ENCODE peak calls at places on chromosomes 7 and 10, in six cellular contexts. A is sigmoid colon, C is endothelial cell of umbilical vein, Z is stomach, Y is ovary, B is A549. D is an unnamed sample.

GRCh38 chr7:43077732-43078391 is 34.6 kb upstream of the HECW1 start:
- DNase-seq in Y (no peak), Z (no peak), B (no peak), C (no peak), A (no peak), D (no peak)

GRCh38 chr7:97298561-97298960 is 181.1 kb downstream of the SDHAF3 start:
- DNase-seq in B (no peak), C (no peak), A (no peak), Y (no peak), Z (no peak), D (no peak)

GRCh38 chr7:6536262-6536770 is 14.9 kb downstream of the GRID2IP start:
- DNase-seq in Y (no peak), Z (no peak), A (no peak), C (no peak), B (no peak), D (peak; percentile 28)

GRCh38 chr7:110210941-110211608 is 879.9 kb upstream of the LRRN3 start:
- DNase-seq in Y (no peak), A (no peak), C (no peak), B (no peak), Z (no peak), D (no peak)

GRCh38 chr7:74345970-74346369 is 56.8 kb downstream of the CLIP2 start:
- DNase-seq in Z (no peak), C (no peak), Y (no peak), A (no peak), B (no peak), D (no peak)

GRCh38 chr10:72846225-72846624 is 47.3 kb upstream of the OIT3 start:
- DNase-seq in B (peak; percentile 52), C (peak; percentile 32), Z (no peak), A (no peak), Y (no peak), D (no peak)

GRCh38 chr10:50653142-50653541 is 29.4 kb upstream of the SGMS1 start:
- DNase-seq in Y (no peak), C (peak; percentile 54), Z (no peak), B (no peak), A (no peak), D (no peak)

GRCh38 chr10:22631646-22632278 is 82.6 kb downstream of the PIP4K2A start:
- DNase-seq in Y (no peak), C (peak; percentile 81), A (no peak), Z (no peak), B (no peak), D (no peak)

GRCh38 chr7:2042650-2043049 is 190.1 kb downstream of the MAD1L1 start:
- DNase-seq in C (no peak), Y (peak; percentile 9), Z (no peak), A (peak; percentile 13), B (no peak), D (peak; percentile 2)

GRCh38 chr7:5470721-5471311 is 47.2 kb upstream of the TNRC18 start:
- DNase-seq in Z (no peak), A (peak; percentile 84), B (no peak), Y (peak; percentile 56), C (no peak), D (no peak)

GRCh38 chr7:862157-862556 is 14.2 kb upstream of the GET4 start:
- DNase-seq in C (no peak), B (no peak), Y (no peak), Z (no peak), A (no peak), D (no peak)

GRCh38 chr10:121590772-121591171 is 7.5 kb downstream of the FGFR2 start:
- DNase-seq in Y (no peak), B (no peak), Z (no peak), A (peak; percentile 21), C (no peak), D (no peak)

GRCh38 chr10:59655309-59655708 is 54.3 kb downstream of the SLC16A9 start:
- DNase-seq in A (no peak), Y (no peak), C (peak; percentile 38), Z (no peak), B (no peak), D (no peak)

GRCh38 chr10:24920907-24921881 is 31.2 kb downstream of the PRTFDC1 start:
- DNase-seq in C (peak; percentile 93), A (no peak), Y (peak; percentile 70), B (peak; percentile 62), Z (no peak), D (peak; percentile 45)

GRCh38 chr10:68334672-68335467 is 2.1 kb upstream of the PBLD start:
- DNase-seq in B (no peak), Y (no peak), Z (no peak), C (peak; percentile 15), A (no peak), D (no peak)

GRCh38 chr10:100825946-100826660 is 80.7 kb downstream of the PAX2 start:
- DNase-seq in Y (no peak), A (peak; percentile 35), B (no peak), Z (no peak), C (no peak), D (no peak)

GRCh38 chr7:70208236-70209063 is 610.2 kb downstream of the AUTS2 start:
- DNase-seq in A (no peak), Z (no peak), C (no peak), B (no peak), Y (no peak), D (no peak)

GRCh38 chr7:47392241-47392759 is 189.6 kb downstream of the TNS3 start:
- DNase-seq in B (no peak), Z (peak; percentile 86), C (no peak), A (peak; percentile 76), Y (peak; percentile 97), D (no peak)

GRCh38 chr7:2610898-2611297 is 20.9 kb upstream of the TTYH3 start:
- DNase-seq in A (no peak), Z (no peak), C (no peak), B (no peak), Y (no peak), D (no peak)

GRCh38 chr10:95485030-95485429 is 76.1 kb downstream of the SORBS1 start:
- DNase-seq in Y (no peak), Z (no peak), A (no peak), C (peak; percentile 14), B (no peak), D (no peak)

GRCh38 chr7:114414151-114415053 is at the start of gene FOXP2:
- DNase-seq in B (no peak), A (no peak), C (peak; percentile 19), Y (no peak), Z (no peak), D (no peak)

GRCh38 chr10:122019414-122019975 is 30.5 kb downstream of the TACC2 start:
- DNase-seq in C (no peak), A (no peak), Y (no peak), B (no peak), Z (peak; percentile 87), D (peak; percentile 89)

GRCh38 chr10:31242902-31243301 is 76.1 kb upstream of the ZEB1 start:
- DNase-seq in Z (no peak), B (peak; percentile 40), A (no peak), Y (no peak), C (peak; percentile 89), D (no peak)

GRCh38 chr10:33330543-33331019 is 3.9 kb downstream of the NRP1 start:
- DNase-seq in A (peak; percentile 91), Y (peak; percentile 94), B (peak; percentile 60), C (peak; percentile 92), Z (peak; percentile 85), D (peak; percentile 87)

GRCh38 chr10:43689618-43689954 is 40.9 kb upstream of the ZNF32 start:
- DNase-seq in Z (peak; percentile 68), A (peak; percentile 82), Y (peak; percentile 64), B (peak; percentile 71), C (no peak), D (peak; percentile 61)

GRCh38 chr10:111106081-111106480 is 29.3 kb downstream of the ADRA2A start:
- DNase-seq in Z (no peak), Y (no peak), C (no peak), B (no peak), A (peak; percentile 44), D (no peak)

GRCh38 chr7:90250601-90251303 is 5.8 kb downstream of the CFAP69 start:
- DNase-seq in B (no peak), C (peak; percentile 6), A (no peak), Y (no peak), Z (no peak), D (no peak)

GRCh38 chr10:88541116-88541626 is 41.9 kb downstream of the RNLS start:
- DNase-seq in C (peak; percentile 77), A (no peak), B (no peak), Z (no peak), Y (no peak), D (no peak)

GRCh38 chr7:106425017-106425719 is 140.4 kb upstream of the NAMPT start:
- DNase-seq in Y (peak; percentile 56), Z (peak; percentile 78), C (peak; percentile 86), B (peak; percentile 57), A (peak; percentile 93), D (peak; percentile 69)

GRCh38 chr7:52504546-52504945 is 530.9 kb upstream of the POM121L12 start:
- DNase-seq in Y (no peak), B (no peak), A (no peak), C (peak; percentile 4), Z (no peak), D (no peak)

GRCh38 chr10:133393401-133394063 is 425 bp upstream of the MTG1 start:
- DNase-seq in B (no peak), Z (peak; percentile 20), A (peak; percentile 50), C (no peak), Y (no peak), D (no peak)

GRCh38 chr10:1632596-1632995 is 104.7 kb downstream of the ADARB2 start:
- DNase-seq in A (no peak), C (no peak), Y (no peak), Z (no peak), B (no peak), D (no peak)

GRCh38 chr10:22630229-22631174 is 83.9 kb downstream of the PIP4K2A start:
- DNase-seq in C (no peak), B (no peak), A (no peak), Z (no peak), Y (no peak), D (no peak)

GRCh38 chr7:92827464-92827863 is 8.9 kb downstream of the CDK6 start:
- DNase-seq in A (no peak), C (no peak), B (no peak), Y (no peak), Z (no peak), D (no peak)
- H3K4me1 ChIP-seq in A (peaks cover 69% of the 10 kb centered on the region), C (peaks cover 19% of the 10 kb centered on the region), B (peaks cover 78% of the 10 kb centered on the region), Y (peaks cover 6% of the 10 kb centered on the region), Z (peaks cover 27% of the 10 kb centered on the region), D (peaks cover 33% of the 10 kb centered on the region)

DNA sequence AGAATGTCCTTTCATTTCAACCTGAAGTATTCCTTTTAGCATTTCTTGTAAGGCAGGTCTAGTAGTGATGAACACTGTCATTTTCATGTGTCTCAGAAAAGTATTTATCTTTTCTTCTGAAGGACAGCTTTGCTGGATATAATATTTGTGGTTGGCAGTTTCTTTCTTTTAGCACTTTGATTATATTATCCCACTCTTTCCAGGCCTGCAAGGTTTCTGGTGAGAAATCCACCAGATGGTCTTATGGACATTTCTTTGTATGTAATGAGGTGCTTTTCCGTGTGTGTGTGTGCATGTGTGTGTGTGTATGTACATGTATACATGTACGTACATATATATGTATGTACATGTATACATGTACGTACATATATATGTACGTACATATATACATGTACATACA is 7.3 kb downstream of the CASP7 start:
- DNase-seq in Y (no peak), B (no peak), C (no peak), Z (no peak), A (no peak), D (no peak)
- TF ChIP-seq CTCF in Y (no peak), B (no peak), C (no peak), Z (no peak), A (no peak), D (no peak)

GRCh38 chr7:155618708-155619633 is 25.5 kb upstream of the RBM33 start:
- DNase-seq in C (no peak), Z (peak; percentile 73), B (peak; percentile 66), Y (no peak), A (no peak), D (peak; percentile 76)
- TF ChIP-seq POLR2A in C (no peak), Z (no peak), B (peak; percentile 29), Y (no peak), A (no peak), D (peak; percentile 13)

GRCh38 chr7:129470411-129470810 is 31.9 kb upstream of the SMKR1 start:
- DNase-seq in Z (no peak), C (no peak), Y (no peak), B (no peak), A (no peak), D (no peak)
- H3K4me1 ChIP-seq in Z (no peaks in the 10 kb centered on the region), C (no peaks in the 10 kb centered on the region), Y (no peaks in the 10 kb centered on the region), B (peaks cover 10% of the 10 kb centered on the region), A (no peaks in the 10 kb centered on the region), D (no peaks in the 10 kb centered on the region)

D was measured in transverse colon.